ENCODE peak calls at places on chromosome 18, in seven cellular contexts. Z is BE2C, G is right lobe of liver, P is upper lobe of right lung, Q is neural progenitor cell, L is heart right ventricle, I is esophagus squamous epithelium. U is an unnamed sample. For H3K4me1, the result is how much of the 10 kb centered on the place peaks cover.

GRCh38 chr18:78562446-78563020 is 417.1 kb upstream of the SALL3 start:
- DNase-seq in Z (no peak), G (no peak), P (no peak), Q (peak), L (no peak), I (no peak), U (no peak)

GRCh38 chr18:12257996-12258718 is 4.0 kb downstream of the CIDEA start:
- DNase-seq in Z (no peak), G (no peak), P (no peak), Q (no peak), L (no peak), I (no peak), U (no peak)

GRCh38 chr18:62420151-62420512 is 95.0 kb downstream of the TNFRSF11A start:
- DNase-seq in Z (no peak), G (no peak), P (no peak), Q (no peak), L (no peak), I (no peak), U (no peak)

GRCh38 chr18:45449761-45450227 is 165.5 kb upstream of the SLC14A2 start:
- DNase-seq in Z (peak), G (no peak), P (no peak), Q (no peak), L (peak), I (no peak), U (no peak)

GRCh38 chr18:28002841-28003240 is 174.1 kb downstream of the CDH2 start:
- DNase-seq in Z (no peak), G (no peak), P (no peak), Q (no peak), L (no peak), I (no peak), U (no peak)

GRCh38 chr18:62759704-62760402 is 44.5 kb downstream of the PHLPP1 start:
- DNase-seq in Z (no peak), G (no peak), P (no peak), Q (no peak), L (no peak), I (no peak), U (no peak)

GRCh38 chr18:35123811-35124210 is 82.6 kb downstream of the MAPRE2 start:
- DNase-seq in Z (no peak), G (no peak), P (no peak), Q (no peak), L (no peak), I (no peak), U (no peak)

GRCh38 chr18:49849331-49850217 is 36.2 kb upstream of the ACAA2 start:
- DNase-seq in Z (peak), G (no peak), P (peak), Q (peak), L (peak), I (no peak), U (peak)

DNA sequence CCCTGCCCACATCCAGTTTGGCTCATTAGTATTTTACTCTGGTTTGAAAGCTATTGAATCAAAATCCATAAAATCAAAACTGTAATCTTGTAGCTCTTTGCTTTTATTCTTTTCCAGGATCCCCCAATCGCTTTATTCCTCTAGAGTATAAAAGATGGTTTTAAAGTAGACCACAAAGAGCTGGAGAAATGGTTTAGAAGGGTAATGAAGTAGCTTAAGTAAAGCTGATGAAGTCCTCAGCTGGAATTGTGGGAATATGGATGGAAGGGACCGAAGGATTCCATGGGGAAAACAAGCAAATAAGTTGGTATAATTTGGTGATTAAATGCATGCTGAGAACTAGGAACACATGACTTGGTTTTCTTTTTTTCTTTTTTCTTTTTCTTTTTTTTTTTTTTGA is 12.3 kb downstream of the ARHGAP28 start:
- DNase-seq in Z (no peak), G (no peak), P (no peak), Q (no peak), L (no peak), I (no peak), U (no peak)
- H3K4me1 ChIP-seq in Z (under half), G (under half), P (under half), Q (under half), L (under half), I (under half), U (under half)

DNA sequence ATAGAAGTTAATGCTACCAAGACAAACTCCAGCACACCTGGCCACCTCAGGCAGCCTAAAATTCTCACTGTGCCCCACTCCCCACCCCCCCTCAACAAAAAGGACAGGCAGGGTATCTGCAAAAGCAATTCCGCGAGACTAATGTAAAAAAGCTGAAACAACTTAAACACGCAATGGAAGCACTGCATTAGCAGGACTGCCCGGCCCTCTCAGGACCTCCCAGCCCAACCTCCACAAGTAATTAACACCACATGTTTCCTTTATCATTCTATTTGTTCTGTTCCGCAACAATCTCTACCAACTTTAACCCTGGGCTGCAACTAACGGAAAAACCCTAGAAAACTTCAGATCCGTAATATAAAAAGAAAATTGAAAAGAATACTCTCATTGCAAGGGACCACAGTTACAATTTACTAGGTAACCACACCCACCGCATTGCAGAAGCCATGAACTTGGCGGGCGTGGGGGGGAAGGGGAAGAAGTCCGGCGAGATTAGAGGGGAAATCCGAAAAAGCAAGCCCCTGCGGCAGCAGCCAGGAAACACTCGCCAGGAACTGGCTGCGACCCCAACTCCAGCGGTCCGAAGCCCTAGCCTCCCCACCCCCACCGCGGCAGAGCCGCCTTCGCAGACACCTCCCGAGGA is 1.3 kb downstream of the EPB41L3 start:
- DNase-seq in Z (no peak), G (peak), P (peak), Q (peak), L (peak), I (no peak), U (peak)
- H3K4me1 ChIP-seq in Z (under half), G (under half), P (under half), Q (under half), L (under half), I (under half), U (under half)

DNA sequence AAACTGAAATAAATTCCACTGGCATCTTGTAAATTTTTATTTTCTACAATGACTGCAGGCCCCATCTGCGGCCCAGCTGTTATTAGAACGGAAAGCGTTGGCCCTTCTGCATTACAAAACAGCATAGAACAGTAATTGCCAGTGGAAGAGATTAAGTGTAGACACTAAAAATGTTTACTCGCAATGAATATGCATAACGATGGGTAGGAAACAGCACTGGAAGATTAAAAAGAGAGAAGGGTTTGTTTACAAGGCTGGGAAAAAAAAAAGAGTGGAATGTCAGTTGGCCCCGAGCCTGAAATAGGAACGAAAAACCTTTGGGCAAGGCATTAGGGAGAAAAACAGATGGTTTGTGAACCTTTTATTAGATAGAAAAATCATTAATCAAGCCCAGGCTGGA is 275.9 kb upstream of the TCF4 start:
- DNase-seq in Z (no peak), G (no peak), P (no peak), Q (no peak), L (peak), I (no peak), U (no peak)
- H3K4me1 ChIP-seq in Z (under half), G (under half), P (under half), Q (under half), L (under half), I (under half), U (under half)

GRCh38 chr18:58285731-58286130 is 241.7 kb downstream of the NEDD4L start:
- DNase-seq in Z (no peak), G (no peak), P (no peak), Q (no peak), L (no peak), I (no peak), U (no peak)
- H3K4me1 ChIP-seq in Z (under half), G (under half), P (under half), Q (under half), L (under half), I (under half), U (under half)

GRCh38 chr18:74203811-74204210 is 55.5 kb downstream of the TIMM21 start:
- DNase-seq in Z (no peak), G (no peak), P (no peak), Q (no peak), L (no peak), I (no peak), U (no peak)
- H3K4me1 ChIP-seq in Z (under half), G (under half), P (under half), Q (under half), L (under half), I (under half), U (under half)

GRCh38 chr18:51193621-51194287 is 3.7 kb downstream of the MEX3C start:
- DNase-seq in Z (no peak), G (no peak), P (no peak), Q (no peak), L (no peak), I (no peak), U (no peak)

GRCh38 chr18:51190000-51190399 is 7.5 kb downstream of the MEX3C start:
- DNase-seq in Z (no peak), G (no peak), P (no peak), Q (no peak), L (no peak), I (no peak), U (no peak)

GRCh38 chr18:51194604-51195003 is 2.9 kb downstream of the MEX3C start:
- DNase-seq in Z (no peak), G (no peak), P (no peak), Q (peak), L (no peak), I (no peak), U (no peak)

GRCh38 chr18:51191139-51191717 is 6.3 kb downstream of the MEX3C start:
- DNase-seq in Z (no peak), G (no peak), P (no peak), Q (no peak), L (no peak), I (no peak), U (no peak)

DNA sequence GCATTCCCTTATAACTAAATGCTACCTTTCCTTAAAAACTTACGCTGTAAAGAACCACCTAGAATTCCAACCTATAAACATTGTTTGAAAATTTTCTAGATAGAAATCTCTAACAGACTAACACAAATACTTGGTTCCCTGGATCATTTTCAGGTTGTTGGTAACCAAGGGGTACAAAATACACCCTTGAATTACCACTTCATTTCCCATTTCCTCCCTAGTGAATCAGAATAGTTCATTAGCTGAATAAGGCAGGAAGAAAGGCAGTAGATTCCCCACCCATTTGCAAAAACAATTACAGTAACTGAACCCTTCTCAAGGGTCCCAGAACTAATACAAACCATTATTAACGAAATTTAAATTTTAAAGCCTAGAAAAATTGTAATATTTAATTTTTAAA is 5.5 kb downstream of the MEX3C start:
- DNase-seq in Z (no peak), G (no peak), P (no peak), Q (no peak), L (no peak), I (no peak), U (no peak)
- H3K4me1 ChIP-seq in Z (under half), G (under half), P (half or more), Q (under half), L (half or more), I (half or more), U (half or more)

GRCh38 chr18:55444496-55444895 is 143.5 kb downstream of the TCF4 start:
- DNase-seq in Z (no peak), G (no peak), P (no peak), Q (no peak), L (no peak), I (no peak), U (no peak)

GRCh38 chr18:55449412-55450140 is 138.4 kb downstream of the TCF4 start:
- DNase-seq in Z (no peak), G (no peak), P (no peak), Q (no peak), L (no peak), I (no peak), U (no peak)

GRCh38 chr18:55448390-55448789 is 139.6 kb downstream of the TCF4 start:
- DNase-seq in Z (no peak), G (no peak), P (no peak), Q (no peak), L (no peak), I (no peak), U (no peak)

GRCh38 chr18:55446996-55447671 is 140.9 kb downstream of the TCF4 start:
- DNase-seq in Z (no peak), G (no peak), P (no peak), Q (no peak), L (no peak), I (no peak), U (no peak)

DNA sequence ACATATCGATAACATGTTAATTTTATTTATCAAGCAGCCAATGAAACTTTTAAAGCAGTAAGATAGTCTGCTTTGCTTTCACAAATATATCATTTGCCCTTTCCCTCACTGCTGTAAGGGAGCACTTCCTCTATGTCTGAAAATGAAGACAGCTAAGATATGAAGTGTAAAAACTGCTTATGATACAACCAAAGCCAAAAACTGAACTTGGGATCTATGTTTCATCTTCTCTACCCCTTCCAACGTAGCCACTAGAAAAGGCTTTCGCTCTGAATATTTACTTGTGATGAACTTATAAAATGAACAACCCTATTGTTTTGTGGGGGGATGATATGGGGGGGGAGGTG is 140.3 kb downstream of the TCF4 start:
- DNase-seq in Z (no peak), G (no peak), P (no peak), Q (no peak), L (no peak), I (no peak), U (no peak)
- H3K4me1 ChIP-seq in Z (under half), G (under half), P (under half), Q (under half), L (under half), I (under half), U (under half)

GRCh38 chr18:66440433-66440832 is 163.5 kb downstream of the CDH19 start:
- DNase-seq in Z (no peak), G (peak), P (no peak), Q (no peak), L (no peak), I (no peak), U (peak)

GRCh38 chr18:66439207-66439606 is 164.7 kb downstream of the CDH19 start:
- DNase-seq in Z (no peak), G (no peak), P (no peak), Q (no peak), L (no peak), I (no peak), U (peak)

DNA sequence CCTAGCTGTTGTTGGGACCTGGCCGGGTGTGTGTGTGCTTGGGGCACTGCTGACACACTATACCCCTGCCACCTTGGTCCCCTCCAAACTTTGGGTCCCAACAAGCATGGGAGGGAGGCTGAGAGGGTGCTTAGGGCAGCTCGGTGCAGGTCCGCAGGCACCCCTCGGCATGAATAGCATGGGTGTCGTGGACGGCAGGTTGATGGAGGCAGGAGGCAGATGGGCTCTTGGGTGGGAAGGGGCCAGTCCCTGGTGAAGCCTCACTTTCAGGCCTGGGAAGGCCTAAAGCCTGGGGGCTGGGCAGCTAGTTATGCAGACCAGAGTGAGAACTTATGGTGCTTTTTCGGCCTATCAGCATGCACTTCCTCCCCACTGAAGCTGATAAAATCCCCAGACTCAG is 164.2 kb downstream of the CDH19 start:
- DNase-seq in Z (no peak), G (no peak), P (no peak), Q (no peak), L (no peak), I (no peak), U (peak)
- H3K4me1 ChIP-seq in Z (under half), G (under half), P (under half), Q (under half), L (under half), I (under half), U (under half)